ENCODE peak calls at places on chromosome X, in nine cellular contexts. W is naive thymus-derived CD4-positive, alpha-beta T cell; R is lower lobe of right lung; J is uterus; A is tibial artery; I is testis; B is substantia nigra; D is ascending aorta; N is astrocyte. K is an unnamed sample.

GRCh38 chrX:130170752-130171445 is 863 bp upstream of the RAB33A start:
- DNase-seq in W (peak), R (peak), J (peak), A (no peak), I (peak), B (peak), D (peak), N (no peak), K (no peak)

GRCh38 chrX:5402461-5402860 is 826.2 kb downstream of the NLGN4X start:
- DNase-seq in W (no peak), R (no peak), J (no peak), A (no peak), I (no peak), B (no peak), D (no peak), N (no peak), K (no peak)

GRCh38 chrX:54447461-54447860 is 7.3 kb downstream of the TSR2 start:
- DNase-seq in W (no peak), R (no peak), J (no peak), A (no peak), I (peak), B (no peak), D (no peak), N (peak), K (no peak)

GRCh38 chrX:107146670-107147069 is 28.0 kb upstream of the RBM41 start:
- DNase-seq in W (no peak), R (no peak), J (no peak), A (no peak), I (peak), B (no peak), D (no peak), N (no peak), K (no peak)

GRCh38 chrX:45621356-45622041 is 420.8 kb upstream of the DIPK2B start:
- DNase-seq in W (no peak), R (no peak), J (no peak), A (no peak), I (no peak), B (no peak), D (no peak), N (peak), K (no peak)

GRCh38 chrX:57282568-57282967 is 3.9 kb upstream of the FAAH2 start:
- DNase-seq in W (peak), R (no peak), J (no peak), A (no peak), I (no peak), B (no peak), D (no peak), N (no peak), K (no peak)

GRCh38 chrX:11499076-11500044 is 166.4 kb downstream of the ARHGAP6 start:
- DNase-seq in W (no peak), R (no peak), J (no peak), A (no peak), I (no peak), B (no peak), D (no peak), N (peak), K (no peak)

GRCh38 chrX:133415276-133416105 is at the start of gene GPC4:
- DNase-seq in W (no peak), R (peak), J (peak), A (peak), I (peak), B (peak), D (peak), N (peak), K (no peak)

GRCh38 chrX:81195712-81196111 is 6.0 kb downstream of the HMGN5 start:
- DNase-seq in W (peak), R (no peak), J (no peak), A (peak), I (peak), B (no peak), D (peak), N (peak), K (no peak)

GRCh38 chrX:108216405-108216804 is 124.8 kb downstream of the ATG4A start:
- DNase-seq in W (no peak), R (no peak), J (no peak), A (no peak), I (no peak), B (no peak), D (no peak), N (no peak), K (no peak)

GRCh38 chrX:125289209-125289608 is 30.5 kb upstream of the TEX13C start:
- DNase-seq in W (no peak), R (no peak), J (no peak), A (no peak), I (no peak), B (no peak), D (no peak), N (no peak), K (no peak)

GRCh38 chrX:46637937-46638336 is 64.4 kb downstream of the CHST7 start:
- DNase-seq in W (no peak), R (no peak), J (no peak), A (no peak), I (no peak), B (no peak), D (no peak), N (peak), K (no peak)

GRCh38 chrX:53045002-53045401 is 3.6 kb upstream of the GPR173 start:
- DNase-seq in W (no peak), R (no peak), J (no peak), A (no peak), I (no peak), B (no peak), D (no peak), N (no peak), K (no peak)

GRCh38 chrX:46994096-46994495 is 81.9 kb downstream of the JADE3 start:
- DNase-seq in W (no peak), R (no peak), J (no peak), A (no peak), I (no peak), B (peak), D (no peak), N (no peak), K (no peak)

GRCh38 chrX:46574337-46574940 is 874 bp downstream of the CHST7 start:
- DNase-seq in W (no peak), R (peak), J (no peak), A (no peak), I (no peak), B (no peak), D (peak), N (no peak), K (peak)

GRCh38 chrX:150258463-150259430 is 104.4 kb upstream of the MAMLD1 start:
- DNase-seq in W (no peak), R (no peak), J (no peak), A (no peak), I (no peak), B (no peak), D (peak), N (peak), K (no peak)

GRCh38 chrX:34146906-34147305 is 14.8 kb upstream of the FAM47A start:
- DNase-seq in W (no peak), R (no peak), J (no peak), A (no peak), I (no peak), B (no peak), D (no peak), N (no peak), K (no peak)

GRCh38 chrX:3697701-3698279 is 15.7 kb downstream of the PRKX start:
- DNase-seq in W (no peak), R (no peak), J (no peak), A (peak), I (peak), B (peak), D (peak), N (peak), K (no peak)

GRCh38 chrX:120790118-120790517 is 85.5 kb downstream of the CT47B1 start:
- DNase-seq in W (peak), R (no peak), J (peak), A (no peak), I (peak), B (no peak), D (no peak), N (peak), K (no peak)

GRCh38 chrX:93673869-93674271 is at the start of gene FAM133A:
- DNase-seq in W (no peak), R (no peak), J (no peak), A (no peak), I (peak), B (no peak), D (no peak), N (peak), K (no peak)

GRCh38 chrX:109840585-109840984 is 107.5 kb upstream of the ACSL4 start:
- DNase-seq in W (no peak), R (no peak), J (peak), A (peak), I (peak), B (peak), D (peak), N (peak), K (peak)

GRCh38 chrX:111123125-111123524 is 27.1 kb downstream of the PAK3 start:
- DNase-seq in W (no peak), R (no peak), J (no peak), A (no peak), I (no peak), B (no peak), D (no peak), N (no peak), K (no peak)

GRCh38 chrX:17390325-17390992 is 15.5 kb downstream of the NHS start:
- DNase-seq in W (no peak), R (no peak), J (no peak), A (no peak), I (no peak), B (no peak), D (no peak), N (no peak), K (no peak)

GRCh38 chrX:22800360-22800759 is 199.4 kb upstream of the DDX53 start:
- DNase-seq in W (no peak), R (no peak), J (no peak), A (peak), I (no peak), B (no peak), D (no peak), N (peak), K (no peak)

GRCh38 chrX:130539721-130540321 is 138.0 kb downstream of the RBMX2 start:
- DNase-seq in W (peak), R (peak), J (peak), A (peak), I (peak), B (no peak), D (no peak), N (peak), K (no peak)

GRCh38 chrX:2694868-2695267 is 3.8 kb downstream of the CD99 start:
- DNase-seq in W (no peak), R (no peak), J (no peak), A (no peak), I (no peak), B (no peak), D (no peak), N (no peak), K (no peak)

GRCh38 chrX:31572396-31572795 is 500.6 kb upstream of the FTHL17 start:
- DNase-seq in W (no peak), R (no peak), J (no peak), A (no peak), I (no peak), B (no peak), D (no peak), N (peak), K (no peak)

GRCh38 chrX:68196939-68197791 is 236.1 kb downstream of the OPHN1 start:
- DNase-seq in W (no peak), R (no peak), J (peak), A (no peak), I (peak), B (peak), D (no peak), N (peak), K (no peak)

GRCh38 chrX:114675365-114675764 is 91.5 kb downstream of the HTR2C start:
- DNase-seq in W (no peak), R (no peak), J (no peak), A (no peak), I (no peak), B (no peak), D (no peak), N (peak), K (no peak)

GRCh38 chrX:109859673-109860072 is 126.6 kb upstream of the ACSL4 start:
- DNase-seq in W (no peak), R (no peak), J (no peak), A (no peak), I (no peak), B (no peak), D (no peak), N (no peak), K (no peak)

GRCh38 chrX:44785652-44786051 is 58.2 kb upstream of the DUSP21 start:
- DNase-seq in W (no peak), R (no peak), J (no peak), A (no peak), I (no peak), B (no peak), D (no peak), N (peak), K (no peak)

GRCh38 chrX:41317487-41318208 is 16.3 kb upstream of the DDX3X start:
- DNase-seq in W (no peak), R (no peak), J (no peak), A (no peak), I (no peak), B (no peak), D (no peak), N (no peak), K (no peak)

GRCh38 chrX:71618303-71618721 is at the start of gene CXCR3:
- DNase-seq in W (peak), R (peak), J (no peak), A (no peak), I (no peak), B (no peak), D (peak), N (peak), K (no peak)

GRCh38 chrX:13622565-13622964 is 30.4 kb upstream of the TCEANC start:
- DNase-seq in W (no peak), R (no peak), J (no peak), A (no peak), I (no peak), B (no peak), D (no peak), N (no peak), K (no peak)

DNA sequence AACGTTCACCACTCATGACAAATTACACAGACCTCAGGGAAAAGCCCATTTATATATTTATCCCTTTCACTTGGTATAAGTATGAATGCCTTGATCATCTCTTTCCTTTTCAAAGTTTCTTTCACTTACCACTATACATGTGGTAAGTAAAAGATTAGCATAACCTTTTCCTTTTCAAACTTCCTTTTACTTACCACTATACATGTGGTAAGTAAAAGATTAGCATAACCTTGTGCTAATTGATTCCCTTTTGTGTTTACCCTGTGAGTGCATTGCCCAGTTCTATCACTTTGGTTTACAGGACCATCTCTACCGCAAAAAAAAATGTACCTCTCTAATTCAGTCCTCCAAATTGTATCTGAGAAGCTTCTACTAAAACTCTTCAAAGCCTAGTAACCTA is 32.7 kb upstream of the TCEANC start:
- DNase-seq in W (no peak), R (no peak), J (no peak), A (no peak), I (no peak), B (no peak), D (no peak), N (no peak), K (no peak)
- H3K27ac ChIP-seq in W (no peak), R (no peak), J (no peak), A (no peak), I (no peak), B (no peak), D (no peak), N (no peak), K (no peak)

GRCh38 chrX:48752498-48752897 is 9.0 kb upstream of the GLOD5 start:
- DNase-seq in W (no peak), R (no peak), J (no peak), A (no peak), I (no peak), B (no peak), D (no peak), N (no peak), K (no peak)
- H3K27ac ChIP-seq in W (no peak), R (no peak), J (no peak), A (no peak), I (no peak), B (no peak), D (no peak), N (no peak), K (no peak)

GRCh38 chrX:15749642-15750610 is 11.9 kb downstream of the CA5B start:
- DNase-seq in W (peak), R (peak), J (no peak), A (peak), I (peak), B (peak), D (peak), N (no peak), K (no peak)
- H3K27ac ChIP-seq in W (peak), R (peak), J (peak), A (peak), I (no peak), B (peak), D (peak), N (no peak), K (no peak)

GRCh38 chrX:153573999-153574398 is 24.9 kb downstream of the CCNQ start:
- DNase-seq in W (no peak), R (no peak), J (no peak), A (no peak), I (no peak), B (no peak), D (no peak), N (no peak), K (no peak)

GRCh38 chrX:153568612-153569011 is 30.3 kb downstream of the CCNQ start:
- DNase-seq in W (no peak), R (no peak), J (no peak), A (no peak), I (no peak), B (no peak), D (no peak), N (no peak), K (no peak)

GRCh38 chrX:153569475-153569874 is 29.5 kb downstream of the CCNQ start:
- DNase-seq in W (no peak), R (no peak), J (no peak), A (no peak), I (no peak), B (no peak), D (no peak), N (no peak), K (no peak)

GRCh38 chrX:153572601-153573000 is 26.3 kb downstream of the CCNQ start:
- DNase-seq in W (no peak), R (no peak), J (no peak), A (no peak), I (no peak), B (no peak), D (no peak), N (no peak), K (no peak)

GRCh38 chrX:153571159-153571908 is 27.6 kb downstream of the CCNQ start:
- DNase-seq in W (no peak), R (no peak), J (no peak), A (no peak), I (no peak), B (no peak), D (no peak), N (no peak), K (no peak)
- H3K27ac ChIP-seq in W (no peak), R (no peak), J (no peak), A (no peak), I (no peak), B (no peak), D (no peak), N (no peak), K (no peak)

GRCh38 chrX:69229436-69229835 is 64.2 kb upstream of the PJA1 start:
- DNase-seq in W (no peak), R (no peak), J (peak), A (no peak), I (no peak), B (no peak), D (no peak), N (peak), K (no peak)
- H3K27ac ChIP-seq in W (no peak), R (no peak), J (no peak), A (no peak), I (no peak), B (no peak), D (no peak), N (no peak), K (no peak)

GRCh38 chrX:48003758-48004457 is at the start of gene ZNF182:
- DNase-seq in W (peak), R (peak), J (peak), A (peak), I (peak), B (peak), D (peak), N (peak), K (peak)

GRCh38 chrX:48002929-48003328 is 860 bp downstream of the ZNF182 start:
- DNase-seq in W (no peak), R (no peak), J (no peak), A (no peak), I (no peak), B (no peak), D (no peak), N (no peak), K (no peak)

DNA sequence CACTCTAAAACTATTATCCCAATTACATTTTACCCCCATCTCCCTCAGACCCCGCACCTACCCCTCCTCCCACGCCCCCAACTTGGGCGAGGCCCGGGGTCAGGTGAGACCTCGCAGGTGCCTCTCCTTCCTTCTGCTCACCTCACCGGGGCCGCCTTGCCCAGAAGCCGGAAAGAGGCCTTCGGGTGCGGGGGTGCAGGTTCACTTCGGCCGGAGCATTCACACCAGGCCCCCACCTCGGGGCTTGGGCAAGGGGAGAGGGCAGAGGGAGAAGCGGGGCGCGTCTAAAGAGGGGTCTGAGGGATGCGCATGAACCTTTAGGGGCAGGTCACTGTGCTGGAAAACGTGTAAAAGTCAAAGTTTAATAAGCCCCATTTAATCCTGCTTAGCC is 427 bp downstream of the ZNF182 start:
- DNase-seq in W (no peak), R (no peak), J (no peak), A (no peak), I (no peak), B (peak), D (no peak), N (no peak), K (no peak)
- H3K27ac ChIP-seq in W (peak), R (peak), J (peak), A (peak), I (peak), B (peak), D (peak), N (peak), K (no peak)